ENCODE peak calls at places on chromosomes 1 and 21, in eight cellular contexts. M, V, E, S, B, F, C and J are unnamed samples.

GRCh38 chr1:35924838-35925237 is 6.1 kb upstream of the AGO3 start:
- DNase-seq in F (no peak), E (no peak), C (no peak), M (no peak), S (no peak), V (no peak), B (no peak), J (no peak)

GRCh38 chr21:41240040-41240439 is 72.1 kb downstream of the BACE2 start:
- DNase-seq in F (no peak), E (no peak), M (no peak), S (no peak), B (no peak), C (no peak), V (no peak), J (no peak)

GRCh38 chr21:35204850-35205564 is 155.9 kb upstream of the RUNX1 start:
- DNase-seq in E (peak), B (peak), M (no peak), V (peak), C (no peak), S (no peak), F (no peak), J (no peak)

GRCh38 chr1:197444754-197445153 is 176.7 kb downstream of the CRB1 start:
- DNase-seq in E (no peak), M (no peak), B (no peak), V (no peak), S (no peak), C (no peak), F (peak), J (no peak)

GRCh38 chr1:155981266-155982088 is 3.1 kb upstream of the ARHGEF2 start:
- DNase-seq in M (no peak), B (no peak), S (no peak), F (peak), E (peak), C (peak), V (peak), J (no peak)

GRCh38 chr21:18168108-18168507 is 76.5 kb upstream of the CHODL start:
- DNase-seq in M (no peak), C (no peak), F (no peak), S (no peak), E (no peak), B (no peak), V (no peak), J (no peak)

GRCh38 chr1:41859686-41860085 is 59.0 kb downstream of the HIVEP3 start:
- DNase-seq in M (no peak), S (no peak), B (no peak), E (no peak), V (no peak), F (no peak), C (no peak), J (no peak)

GRCh38 chr1:66250483-66250882 is 283.5 kb upstream of the SGIP1 start:
- DNase-seq in V (no peak), M (no peak), B (no peak), E (no peak), F (peak), S (no peak), C (no peak), J (no peak)

GRCh38 chr1:36156329-36157114 is 562 bp downstream of the MAP7D1 start:
- DNase-seq in V (peak), C (peak), B (peak), S (peak), E (peak), F (no peak), M (peak), J (peak)

GRCh38 chr1:108000620-108001105 is 35.7 kb upstream of the VAV3 start:
- DNase-seq in E (no peak), B (no peak), F (peak), V (no peak), M (no peak), S (no peak), C (peak), J (no peak)

GRCh38 chr1:151513626-151514101 is 2.5 kb downstream of the CGN start:
- DNase-seq in C (no peak), V (no peak), M (no peak), S (no peak), B (no peak), E (no peak), F (peak), J (no peak)

GRCh38 chr1:84997667-84998600 is 1.0 kb upstream of the MCOLN2 start:
- DNase-seq in B (peak), E (peak), F (peak), S (no peak), M (peak), C (peak), V (peak), J (peak)

GRCh38 chr1:171346866-171347265 is 32.9 kb downstream of the FMO4 start:
- DNase-seq in M (no peak), B (no peak), V (no peak), S (no peak), E (no peak), F (peak), C (no peak), J (no peak)

GRCh38 chr1:203165101-203165799 is 10.4 kb downstream of the MYBPH start:
- DNase-seq in S (no peak), F (no peak), V (no peak), M (no peak), B (no peak), E (no peak), C (no peak), J (no peak)

GRCh38 chr1:173418107-173418985 is 58.8 kb upstream of the PRDX6 start:
- DNase-seq in V (peak), E (no peak), M (no peak), S (no peak), C (no peak), B (no peak), F (peak), J (no peak)

GRCh38 chr1:156600733-156601121 is 552 bp downstream of the GPATCH4 start:
- DNase-seq in V (no peak), C (no peak), E (no peak), M (no peak), B (no peak), S (no peak), F (peak), J (no peak)

GRCh38 chr21:46545363-46545762 is 59.5 kb downstream of the S100B start:
- DNase-seq in S (no peak), B (no peak), V (no peak), C (no peak), E (peak), M (no peak), F (peak), J (no peak)

GRCh38 chr1:230345139-230345885 is 80.8 kb downstream of the PGBD5 start:
- DNase-seq in V (no peak), F (no peak), B (no peak), C (no peak), E (no peak), S (no peak), M (no peak), J (no peak)

GRCh38 chr1:206606867-206607266 is 5.4 kb downstream of the EIF2D start:
- DNase-seq in S (no peak), C (no peak), M (no peak), V (no peak), F (peak), E (peak), B (no peak), J (peak)

GRCh38 chr21:36707763-36708511 is 9.0 kb downstream of the SIM2 start:
- DNase-seq in S (no peak), B (no peak), M (no peak), V (no peak), C (peak), F (no peak), E (peak), J (no peak)

GRCh38 chr1:66439028-66439427 is 94.9 kb upstream of the SGIP1 start:
- DNase-seq in M (no peak), F (peak), E (no peak), B (no peak), V (no peak), C (no peak), S (no peak), J (no peak)

GRCh38 chr1:247096544-247096943 is 7.6 kb downstream of the ZNF669 start:
- DNase-seq in F (no peak), V (no peak), E (no peak), B (no peak), S (no peak), M (no peak), C (no peak), J (no peak)

GRCh38 chr1:1264868-1265272 is 8.8 kb downstream of the UBE2J2 start:
- DNase-seq in F (peak), V (no peak), C (no peak), B (no peak), S (no peak), E (peak), M (no peak), J (peak)

GRCh38 chr21:42665484-42665883 is 12.1 kb downstream of the PDE9A start:
- DNase-seq in S (no peak), M (no peak), E (no peak), C (no peak), F (no peak), B (no peak), V (no peak), J (no peak)

GRCh38 chr1:47536646-47537118 is 98.8 kb downstream of the FOXD2 start:
- DNase-seq in E (peak), B (no peak), F (no peak), V (no peak), M (no peak), C (no peak), S (no peak), J (no peak)

GRCh38 chr1:112808861-112809684 is 93.9 kb upstream of the PPM1J start:
- DNase-seq in V (peak), S (peak), E (peak), F (peak), C (peak), M (peak), B (peak), J (peak)

GRCh38 chr1:36516372-36517018 is 33.8 kb upstream of the CSF3R start:
- DNase-seq in S (no peak), B (peak), E (peak), V (peak), C (peak), F (peak), M (peak), J (peak)

GRCh38 chr1:207282049-207282448 is 39.4 kb upstream of the CD55 start:
- DNase-seq in F (peak), M (no peak), E (no peak), C (no peak), B (no peak), V (no peak), S (no peak), J (no peak)

GRCh38 chr1:51861669-51862068 is 16.9 kb downstream of the NRDC start:
- DNase-seq in C (no peak), M (no peak), E (no peak), V (no peak), B (no peak), S (no peak), F (peak), J (no peak)

GRCh38 chr1:197391303-197392226 is 123.5 kb downstream of the CRB1 start:
- DNase-seq in S (no peak), M (no peak), B (peak), E (no peak), V (no peak), C (no peak), F (no peak), J (no peak)

GRCh38 chr1:183989078-183989577 is 48.4 kb downstream of the COLGALT2 start:
- DNase-seq in V (no peak), S (peak), F (peak), B (no peak), C (peak), E (no peak), M (no peak), J (peak)

GRCh38 chr1:89942825-89943658 is 51.9 kb upstream of the ZNF326 start:
- DNase-seq in S (no peak), M (no peak), E (no peak), B (no peak), V (no peak), F (peak), C (no peak), J (no peak)

GRCh38 chr1:196400478-196401453 is 207.5 kb downstream of the KCNT2 start:
- DNase-seq in B (no peak), S (no peak), M (peak), E (no peak), V (no peak), C (no peak), F (peak), J (no peak)